ENCODE peak calls at places on chromosome 10, in nine cellular contexts. T, B, A, U, C, Q, K, Y and V are unnamed samples.

GRCh38 chr10:131398166-131398565 is 86.6 kb upstream of the TCERG1L start:
- DNase-seq in T (no peak), K (no peak), Q (no peak), Y (no peak), B (no peak), C (no peak), A (no peak), U (no peak), V (no peak)

GRCh38 chr10:18414061-18414460 is 237.3 kb downstream of the NSUN6 start:
- DNase-seq in T (no peak), K (no peak), Y (no peak), Q (no peak), B (no peak), C (no peak), A (no peak), U (no peak), V (no peak)

GRCh38 chr10:87642988-87643387 is 16.7 kb upstream of the PAPSS2 start:
- DNase-seq in U (no peak), T (no peak), B (no peak), Y (no peak), Q (no peak), A (no peak), K (no peak), C (peak), V (no peak)

GRCh38 chr10:2928219-2928840 is 139.0 kb upstream of the PFKP start:
- DNase-seq in Y (no peak), A (peak), Q (peak), T (peak), B (peak), U (peak), C (peak), K (peak), V (peak)

GRCh38 chr10:110081914-110082313 is 74.1 kb downstream of the ADD3 start:
- DNase-seq in A (peak), Y (no peak), B (peak), K (no peak), Q (no peak), U (no peak), C (peak), T (no peak), V (peak)

GRCh38 chr10:51244739-51245138 is 170.5 kb downstream of the PRKG1 start:
- DNase-seq in A (peak), K (no peak), Y (no peak), Q (peak), B (no peak), C (no peak), U (no peak), T (no peak), V (no peak)

GRCh38 chr10:89588671-89589070 is 53.3 kb upstream of the SLC16A12 start:
- DNase-seq in C (no peak), K (no peak), B (no peak), Y (no peak), T (no peak), U (no peak), Q (no peak), A (no peak), V (no peak)

GRCh38 chr10:3106908-3107425 is 39.6 kb downstream of the PFKP start:
- DNase-seq in C (no peak), Y (no peak), B (no peak), Q (peak), A (no peak), U (no peak), T (no peak), K (no peak), V (no peak)

GRCh38 chr10:66996996-66997395 is 71.2 kb downstream of the LRRTM3 start:
- DNase-seq in B (no peak), K (no peak), Q (no peak), Y (no peak), U (no peak), C (no peak), T (no peak), A (no peak), V (no peak)

GRCh38 chr10:114905450-114905849 is 32.5 kb upstream of the TRUB1 start:
- DNase-seq in T (no peak), C (peak), A (peak), Y (no peak), Q (no peak), K (no peak), U (no peak), B (no peak), V (no peak)